ENCODE peak calls at places on chromosomes 13 and 19, in four cellular contexts. J is right cardiac atrium; I is cardiac muscle cell; H is effector memory CD4-positive, alpha-beta T cell. O is an unnamed sample. For H3K4me1, the result is how much of the 10 kb centered on the place peaks cover.

GRCh38 chr19:13579388-13580060 is 73.2 kb upstream of the CACNA1A start:
- DNase-seq in J (no peak), I (no peak), H (no peak), O (no peak)

GRCh38 chr13:49454388-49455015 is 10.4 kb downstream of the SETDB2 start:
- DNase-seq in J (no peak), I (no peak), H (no peak), O (no peak)

GRCh38 chr19:19406878-19407639 is 1.6 kb downstream of the GATAD2A start:
- DNase-seq in J (peak), I (no peak), H (peak), O (peak)

GRCh38 chr13:50085063-50085462 is 69.8 kb downstream of the KCNRG start:
- DNase-seq in J (no peak), I (peak), H (no peak), O (no peak)

GRCh38 chr13:49528161-49528560 is 32.4 kb downstream of the PHF11 start:
- DNase-seq in J (no peak), I (no peak), H (no peak), O (no peak)

GRCh38 chr19:4343845-4344713 is 717 bp downstream of the MPND start:
- DNase-seq in J (peak), I (no peak), H (no peak), O (no peak)

GRCh38 chr19:44882063-44882462 is 9.0 kb upstream of the TOMM40 start:
- DNase-seq in J (no peak), I (no peak), H (no peak), O (no peak)

GRCh38 chr19:18418725-18419194 is 438 bp upstream of the SSBP4 start:
- DNase-seq in J (peak), I (no peak), H (no peak), O (peak)

GRCh38 chr13:45219938-45220375 is 19.1 kb upstream of the KCTD4 start:
- DNase-seq in J (no peak), I (no peak), H (no peak), O (no peak)

GRCh38 chr19:46077815-46078167 is 37.0 kb upstream of the IGFL4 start:
- DNase-seq in J (no peak), I (no peak), H (no peak), O (no peak)

GRCh38 chr13:25608181-25608580 is 236.4 kb downstream of the ATP8A2 start:
- DNase-seq in J (no peak), I (no peak), H (no peak), O (no peak)

GRCh38 chr19:2215281-2215751 is 20.8 kb downstream of the PLEKHJ1 start:
- DNase-seq in J (no peak), I (no peak), H (peak), O (peak)

GRCh38 chr13:23086951-23087350 is 93.8 kb upstream of the SGCG start:
- DNase-seq in J (no peak), I (no peak), H (no peak), O (no peak)

GRCh38 chr13:20197361-20197834 is 4.7 kb upstream of the GJB2 start:
- DNase-seq in J (no peak), I (peak), H (no peak), O (no peak)

GRCh38 chr19:6806488-6806887 is 34.0 kb downstream of the VAV1 start:
- DNase-seq in J (no peak), I (no peak), H (no peak), O (no peak)

GRCh38 chr19:27654266-27654990 is 1558.5 kb downstream of the UQCRFS1 start:
- DNase-seq in J (no peak), I (no peak), H (no peak), O (no peak)

GRCh38 chr13:108195146-108195545 is 20.2 kb downstream of the LIG4 start:
- DNase-seq in J (no peak), I (no peak), H (no peak), O (no peak)

GRCh38 chr13:46684287-46685001 is 112.5 kb downstream of the ESD start:
- DNase-seq in J (no peak), I (peak), H (no peak), O (no peak)

GRCh38 chr19:17337675-17338439 is 504 bp downstream of the GTPBP3 start:
- DNase-seq in J (peak), I (peak), H (no peak), O (peak)

GRCh38 chr19:16830679-16831078 is 1.5 kb downstream of the SIN3B start:
- DNase-seq in J (no peak), I (no peak), H (no peak), O (no peak)

GRCh38 chr13:26026211-26026610 is 25.6 kb downstream of the SHISA2 start:
- DNase-seq in J (no peak), I (no peak), H (no peak), O (no peak)

GRCh38 chr13:70415141-70415540 is 306.9 kb upstream of the KLHL1 start:
- DNase-seq in J (no peak), I (no peak), H (no peak), O (no peak)

GRCh38 chr13:94329754-94330551 is 149.5 kb downstream of the DCT start:
- DNase-seq in J (no peak), I (no peak), H (no peak), O (no peak)

GRCh38 chr13:84684048-84684662 is 801.9 kb upstream of the SLITRK1 start:
- DNase-seq in J (no peak), I (no peak), H (no peak), O (no peak)

GRCh38 chr19:41860419-41861097 is 503 bp downstream of the RPS19 start:
- DNase-seq in J (no peak), I (no peak), H (no peak), O (no peak)

GRCh38 chr13:71831716-71832115 is 35.3 kb downstream of the DACH1 start:
- DNase-seq in J (no peak), I (no peak), H (no peak), O (no peak)

GRCh38 chr13:19586904-19587634 is 25.7 kb upstream of the TPTE2 start:
- DNase-seq in J (peak), I (no peak), H (peak), O (peak)

GRCh38 chr13:112709825-112710783 is 20.3 kb downstream of the ATP11A start:
- DNase-seq in J (peak), I (no peak), H (no peak), O (no peak)

GRCh38 chr13:23321534-23322241 is 111.8 kb downstream of the SACS start:
- DNase-seq in J (peak), I (no peak), H (no peak), O (no peak)

GRCh38 chr13:90591260-90591926 is 756.1 kb upstream of the MIR17HG start:
- DNase-seq in J (no peak), I (no peak), H (no peak), O (no peak)

GRCh38 chr13:21837288-21837687 is 166.4 kb downstream of the FGF9 start:
- DNase-seq in J (no peak), I (no peak), H (no peak), O (no peak)

GRCh38 chr13:29483211-29483610 is 112.3 kb downstream of the SLC7A1 start:
- DNase-seq in J (no peak), I (no peak), H (no peak), O (no peak)

GRCh38 chr19:51354742-51355148 is 11.4 kb downstream of the ETFB start:
- DNase-seq in J (no peak), I (peak), H (no peak), O (no peak)

GRCh38 chr13:100508391-100508790 is 80.2 kb downstream of the GGACT start:
- DNase-seq in J (no peak), I (no peak), H (no peak), O (no peak)
- H3K4me1 ChIP-seq in J (under half), I (under half), H (under half), O (under half)

GRCh38 chr13:40376296-40376849 is 290.1 kb downstream of the FOXO1 start:
- DNase-seq in J (no peak), I (no peak), H (no peak), O (no peak)
- H3K27ac ChIP-seq in J (peak), I (no peak), H (no peak), O (no peak)

DNA sequence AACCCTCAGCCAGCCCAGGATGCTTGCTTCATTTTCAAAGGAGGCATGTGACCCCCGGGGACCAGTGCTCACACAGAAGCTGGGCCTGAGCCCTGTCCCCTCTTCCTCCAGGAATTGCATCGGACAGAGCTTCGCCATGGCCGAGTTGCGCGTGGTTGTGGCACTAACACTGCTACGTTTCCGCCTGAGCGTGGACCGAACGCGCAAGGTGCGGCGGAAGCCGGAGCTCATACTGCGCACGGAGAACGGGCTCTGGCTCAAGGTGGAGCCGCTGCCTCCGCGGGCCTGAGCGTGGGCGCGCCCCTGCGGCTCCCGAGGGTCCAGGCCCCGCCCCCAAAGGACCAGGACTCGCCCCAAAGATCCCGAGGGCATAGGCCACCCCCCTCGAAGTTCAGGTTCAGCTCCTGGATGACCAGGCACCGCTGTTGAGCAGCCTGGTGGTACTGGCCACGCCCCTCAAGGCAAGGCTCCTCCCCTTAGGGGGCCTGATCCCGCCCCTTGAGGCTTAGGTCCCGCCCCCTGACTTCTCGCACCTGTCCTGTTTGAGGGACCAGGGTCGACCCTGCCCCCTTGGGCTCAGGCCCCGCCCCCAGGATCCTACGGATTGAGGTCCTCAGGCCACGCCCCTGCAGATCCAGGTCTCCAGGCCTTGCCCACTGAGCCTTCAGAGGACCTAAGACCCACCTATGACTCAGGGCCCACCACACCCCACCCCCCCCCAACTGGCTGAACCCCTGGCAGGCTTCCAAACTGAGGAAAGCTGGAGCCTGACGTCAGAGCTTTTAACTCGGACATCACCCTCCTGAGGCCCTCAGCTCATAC is 43.1 kb downstream of the CYP4F22 start:
- DNase-seq in J (peak), I (no peak), H (peak), O (peak)
- H3K4me3 ChIP-seq in J (peak), I (no peak), H (peak), O (peak)

GRCh38 chr13:75679459-75679858 is 43.3 kb downstream of the LMO7 start:
- DNase-seq in J (no peak), I (no peak), H (no peak), O (no peak)
- H3K4me1 ChIP-seq in J (under half), I (under half), H (under half), O (under half)

O was measured in CD8-positive, alpha-beta memory T cell.